ENCODE peak calls at places on chromosomes 5 and 9, in five cellular contexts. D is body of pancreas, H is tibial artery, B is right cardiac atrium, W is heart right ventricle. T is an unnamed sample. For H3K9me3, the result is how much of the 10 kb centered on the place peaks cover.

GRCh38 chr5:140112685-140113179 is 1.2 kb upstream of the PURA start:
- DNase-seq in D (no peak), H (no peak), B (peak), W (no peak), T (no peak)

GRCh38 chr5:173743641-173744343 is 127.3 kb upstream of the BOD1 start:
- DNase-seq in D (no peak), H (no peak), B (no peak), W (no peak), T (no peak)

GRCh38 chr9:137971477-137972138 is 94.0 kb downstream of the CACNA1B start:
- DNase-seq in D (no peak), H (peak), B (no peak), W (no peak), T (no peak)

GRCh38 chr9:9920425-9920824 is 692.4 kb downstream of the PTPRD start:
- DNase-seq in D (no peak), H (no peak), B (no peak), W (no peak), T (no peak)

GRCh38 chr5:15285901-15286583 is 213.9 kb upstream of the FBXL7 start:
- DNase-seq in D (peak), H (no peak), B (no peak), W (no peak), T (no peak)

GRCh38 chr9:106590759-106591505 is 272.0 kb upstream of the ZNF462 start:
- DNase-seq in D (no peak), H (no peak), B (peak), W (no peak), T (no peak)

GRCh38 chr5:5902665-5903064 is 475.7 kb downstream of the MED10 start:
- DNase-seq in D (no peak), H (no peak), B (no peak), W (no peak), T (no peak)

GRCh38 chr9:87887661-87888480 is 5.2 kb downstream of the SPATA31E1 start:
- DNase-seq in D (no peak), H (no peak), B (no peak), W (no peak), T (no peak)

GRCh38 chr5:139708877-139709586 is 60.9 kb downstream of the CXXC5 start:
- DNase-seq in D (peak), H (peak), B (peak), W (peak), T (no peak)

GRCh38 chr5:122283592-122283991 is 28.4 kb upstream of the SNCAIP start:
- DNase-seq in D (no peak), H (no peak), B (no peak), W (no peak), T (no peak)

GRCh38 chr9:69118656-69119055 is 55.4 kb upstream of the TJP2 start:
- DNase-seq in D (no peak), H (no peak), B (no peak), W (no peak), T (no peak)

GRCh38 chr5:159402871-159403270 is 72.6 kb upstream of the IL12B start:
- DNase-seq in D (no peak), H (no peak), B (no peak), W (no peak), T (no peak)

GRCh38 chr9:77003366-77003765 is 16.1 kb upstream of the FOXB2 start:
- DNase-seq in D (no peak), H (no peak), B (no peak), W (no peak), T (no peak)

GRCh38 chr5:75566710-75567309 is 44.4 kb upstream of the ANKDD1B start:
- DNase-seq in D (peak), H (no peak), B (no peak), W (no peak), T (no peak)

GRCh38 chr9:85430659-85431370 is 310.9 kb downstream of the AGTPBP1 start:
- DNase-seq in D (no peak), H (no peak), B (no peak), W (peak), T (no peak)

GRCh38 chr9:98080346-98080745 is 23.8 kb downstream of the NANS start:
- DNase-seq in D (no peak), H (no peak), B (no peak), W (no peak), T (no peak)

GRCh38 chr9:77961541-77961940 is 70.1 kb downstream of the GNAQ start:
- DNase-seq in D (no peak), H (no peak), B (no peak), W (no peak), T (no peak)

GRCh38 chr9:121645853-121646807 is 5.3 kb upstream of the DAB2IP start:
- DNase-seq in D (no peak), H (no peak), B (peak), W (no peak), T (no peak)

GRCh38 chr5:160188151-160188967 is 40.9 kb upstream of the FABP6 start:
- DNase-seq in D (peak), H (peak), B (peak), W (peak), T (no peak)

GRCh38 chr9:27192291-27192960 is 83.4 kb downstream of the TEK start:
- DNase-seq in D (no peak), H (no peak), B (peak), W (peak), T (no peak)

GRCh38 chr5:125357660-125358059 is 611.2 kb upstream of the ZNF608 start:
- DNase-seq in D (no peak), H (no peak), B (peak), W (no peak), T (no peak)

GRCh38 chr5:125564336-125564975 is 818.0 kb upstream of the ZNF608 start:
- DNase-seq in D (no peak), H (no peak), B (no peak), W (no peak), T (no peak)

GRCh38 chr5:52988335-52989024 is 672 bp upstream of the ITGA2 start:
- DNase-seq in D (peak), H (no peak), B (no peak), W (no peak), T (no peak)

GRCh38 chr9:2027761-2028160 is 12.6 kb downstream of the SMARCA2 start:
- DNase-seq in D (no peak), H (no peak), B (no peak), W (no peak), T (no peak)

DNA sequence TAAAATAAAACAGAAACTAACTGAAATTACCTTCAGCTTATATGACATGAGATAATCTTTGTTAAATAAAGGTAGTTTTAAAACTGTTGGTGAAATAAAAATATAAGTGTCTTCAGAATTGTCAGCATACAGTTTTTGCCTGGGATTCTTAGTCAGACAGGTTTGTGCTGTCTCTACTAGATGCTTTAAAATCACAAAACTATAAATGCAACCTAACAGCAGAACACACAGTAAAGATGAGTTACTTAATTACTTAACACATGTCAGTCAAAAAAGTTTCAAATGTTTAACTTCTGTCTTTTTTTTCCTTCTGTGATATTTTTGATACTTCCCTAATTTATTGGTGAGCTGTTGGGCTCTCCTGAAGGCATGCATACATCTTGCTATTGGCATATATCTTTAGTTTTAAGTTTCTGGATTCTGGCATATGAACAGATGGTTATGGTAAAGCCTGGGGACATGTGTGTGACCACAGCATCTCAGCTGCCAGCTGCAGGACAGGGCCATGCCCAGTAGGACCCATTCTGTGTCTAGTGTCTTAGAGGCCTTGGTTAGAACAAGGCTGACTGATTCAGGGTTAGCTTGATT is 231.1 kb upstream of the NUDT12 start:
- DNase-seq in D (no peak), H (no peak), B (no peak), W (no peak), T (no peak)
- H3K9me3 ChIP-seq in D (under half), H (under half), B (under half), W (under half), T (under half)

GRCh38 chr5:151222054-151222768 is 1.7 kb downstream of the CCDC69 start:
- DNase-seq in D (peak), H (peak), B (no peak), W (no peak), T (no peak)
- H3K4me3 ChIP-seq in D (no peak), H (peak), B (peak), W (peak), T (peak)

DNA sequence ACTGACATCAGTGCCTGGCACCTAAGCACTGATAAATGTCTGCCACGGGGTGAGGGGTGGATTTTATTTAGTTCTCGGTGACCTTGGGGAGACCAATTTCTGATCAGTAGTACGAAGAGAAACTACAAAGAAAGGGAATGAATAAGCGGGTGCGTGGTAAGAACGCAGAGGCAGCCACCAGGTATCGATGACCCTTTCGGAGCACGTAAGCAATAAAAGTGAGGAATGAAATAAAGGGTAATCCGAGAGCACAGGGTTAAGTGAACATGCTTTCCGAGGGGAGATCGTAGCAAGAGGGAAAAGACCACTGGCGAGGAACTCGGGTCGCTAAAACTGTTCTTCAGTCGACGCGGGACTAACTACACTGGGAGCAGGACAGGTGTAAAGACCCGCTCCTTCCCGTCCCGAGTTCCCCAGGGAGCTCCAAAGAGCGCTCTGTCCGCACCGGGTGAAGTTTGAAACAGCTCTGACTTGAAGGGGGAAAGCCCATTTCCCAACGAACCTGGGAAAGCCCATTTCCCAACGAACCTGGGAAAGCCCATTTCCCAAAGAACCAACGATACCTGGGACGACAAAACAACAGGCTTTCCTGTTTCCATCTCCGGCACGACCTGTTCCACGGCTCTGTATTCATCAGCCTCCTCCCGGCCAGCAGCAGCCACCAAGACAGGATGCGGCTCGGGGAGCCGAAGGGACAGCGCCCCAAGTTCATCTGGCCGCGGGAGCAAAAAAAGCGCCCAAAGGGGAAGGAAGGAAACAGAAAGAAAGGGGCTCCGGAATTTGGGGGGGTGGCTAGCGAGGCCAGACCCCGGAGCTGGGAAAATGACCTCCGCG is 993 bp downstream of the ELOVL7 start:
- DNase-seq in D (peak), H (no peak), B (no peak), W (no peak), T (no peak)
- H3K27ac ChIP-seq in D (peak), H (no peak), B (no peak), W (no peak), T (no peak)

DNA sequence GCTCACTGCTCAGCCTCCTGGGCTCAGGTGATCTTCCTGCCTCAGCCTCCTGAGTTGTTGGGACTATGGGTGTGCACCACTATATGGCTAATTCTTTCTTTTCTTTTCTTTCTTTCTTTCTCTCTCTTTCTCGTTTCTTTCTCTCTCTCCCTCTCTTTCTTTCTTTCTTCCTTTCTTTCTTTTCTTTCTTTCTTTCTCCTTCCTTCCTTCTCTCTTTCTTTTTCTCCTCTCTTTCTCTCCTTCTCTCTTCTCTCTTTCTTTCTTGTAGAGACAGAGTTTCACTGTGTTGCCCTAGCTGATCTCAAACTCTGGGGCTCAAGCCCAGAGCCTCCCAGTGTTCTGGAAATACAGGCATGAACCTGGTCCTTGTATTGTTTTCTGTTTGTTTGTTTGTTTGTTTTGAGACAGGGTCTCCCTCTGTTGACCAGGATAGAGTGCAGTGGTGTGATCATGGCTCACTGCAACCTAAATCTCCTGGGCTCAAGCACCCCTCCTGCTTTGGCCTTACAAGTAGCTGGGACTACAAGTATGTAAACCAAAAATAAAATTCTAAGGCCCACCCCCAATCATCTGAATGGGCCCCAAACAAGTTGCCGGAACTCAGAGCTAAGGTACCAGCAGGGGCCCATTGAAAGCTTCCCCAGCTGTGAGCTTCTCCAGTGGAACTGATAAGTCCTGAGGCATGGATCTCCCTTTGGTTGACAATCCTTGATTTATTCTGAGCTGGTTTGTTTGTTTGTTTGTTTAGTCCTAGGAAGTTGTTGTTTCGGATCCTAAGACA is 11.9 kb upstream of the BTF3 start:
- DNase-seq in D (no peak), H (no peak), B (no peak), W (no peak), T (no peak)
- H3K9me3 ChIP-seq in D (under half), H (under half), B (under half), W (under half), T (under half)

DNA sequence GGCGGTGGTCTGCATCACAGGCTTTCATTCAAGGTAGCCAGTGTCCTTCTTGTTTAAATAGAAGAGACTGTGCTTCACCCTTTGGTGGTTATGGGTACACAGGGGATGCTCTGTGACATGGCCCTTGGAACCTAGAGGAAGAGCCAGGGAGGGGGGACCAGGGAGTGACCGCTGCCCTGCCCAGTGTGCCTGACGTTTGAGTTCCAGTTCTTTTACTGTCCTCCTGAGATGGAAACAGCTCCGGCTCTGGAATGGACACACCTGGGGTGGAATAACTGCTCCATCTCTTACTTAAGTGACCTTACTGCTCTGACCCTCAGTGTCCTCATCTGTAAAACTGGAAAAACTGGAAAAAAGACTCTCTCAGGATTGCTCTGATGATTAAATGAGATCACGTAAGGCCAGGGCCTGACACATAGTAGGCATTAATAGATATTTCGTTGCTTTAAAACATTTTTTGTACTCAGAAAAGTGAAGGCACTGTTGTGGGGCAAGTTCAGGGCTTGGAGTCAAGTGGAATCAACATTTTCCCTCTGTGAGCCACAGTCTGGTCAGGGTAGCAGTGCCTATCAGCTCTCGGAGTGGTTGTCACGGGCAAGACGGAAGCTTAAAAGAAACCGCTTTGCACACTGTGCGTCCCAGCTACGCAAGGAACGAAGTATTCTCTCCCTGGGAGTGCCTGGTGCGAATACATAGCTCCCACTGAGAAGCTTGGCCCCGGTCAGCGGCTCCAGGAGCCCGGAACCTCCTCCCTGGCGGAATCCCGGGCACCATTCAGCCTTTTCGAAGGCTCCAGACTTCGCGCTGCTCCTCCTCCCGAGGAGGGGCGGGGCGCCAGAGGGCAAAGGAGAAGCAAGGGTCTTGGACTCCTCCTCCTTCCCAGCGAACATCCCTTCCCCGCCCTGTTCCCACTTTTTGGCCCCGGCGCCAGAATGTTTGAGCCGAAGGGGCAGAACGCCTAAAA is 5.8 kb downstream of the POU4F3 start:
- DNase-seq in D (no peak), H (no peak), B (no peak), W (peak), T (no peak)
- H3K4me3 ChIP-seq in D (no peak), H (no peak), B (peak), W (peak), T (peak)

GRCh38 chr9:111482656-111483418 is 1.3 kb downstream of the ECPAS start:
- DNase-seq in D (peak), H (peak), B (peak), W (peak), T (peak)

GRCh38 chr9:111483419-111483861 is 743 bp downstream of the ECPAS start:
- DNase-seq in D (no peak), H (peak), B (no peak), W (peak), T (no peak)

GRCh38 chr9:111483862-111484563 is at the start of gene ECPAS:
- DNase-seq in D (peak), H (peak), B (peak), W (peak), T (peak)

GRCh38 chr9:111484564-111484878 is 338 bp upstream of the ECPAS start:
- DNase-seq in D (no peak), H (no peak), B (no peak), W (no peak), T (no peak)

GRCh38 chr9:111481885-111482636 is 2.1 kb downstream of the ECPAS start:
- DNase-seq in D (no peak), H (no peak), B (no peak), W (no peak), T (no peak)
- H3K27ac ChIP-seq in D (peak), H (peak), B (peak), W (no peak), T (peak)

GRCh38 chr5:12795333-12795663 is 891.1 kb upstream of the CTNND2 start:
- DNase-seq in D (no peak), H (no peak), B (no peak), W (no peak), T (no peak)
- H3K9me3 ChIP-seq in D (under half), H (under half), B (under half), W (under half), T (under half)

T was measured in thoracic aorta.